ENCODE peak calls at places on chromosome 19, in four cellular contexts. A, C, N and B are unnamed samples.

GRCh38 chr19:13834308-13834790 is 39.1 kb downstream of the ZSWIM4 start:
- DNase-seq in A (no peak), C (no peak), N (no peak), B (no peak)

GRCh38 chr19:33250500-33250899 is 24.9 kb upstream of the SLC7A10 start:
- DNase-seq in A (no peak), C (no peak), N (no peak), B (peak; percentile 7)

GRCh38 chr19:37725181-37725580 is 5.6 kb upstream of the ZNF607 start:
- DNase-seq in A (no peak), C (no peak), N (no peak), B (no peak)

GRCh38 chr19:51422053-51422448 is 4.6 kb upstream of the SIGLEC10 start:
- DNase-seq in A (peak; percentile 75), C (peak; percentile 53), N (peak; percentile 90), B (peak; percentile 84)

GRCh38 chr19:8631425-8631819 is 989 bp downstream of the NFILZ start:
- DNase-seq in A (no peak), C (no peak), N (no peak), B (no peak)

GRCh38 chr19:2049741-2050348 is 1.2 kb downstream of the MKNK2 start:
- DNase-seq in A (peak; percentile 54), C (peak; percentile 71), N (peak; percentile 82), B (peak; percentile 92)

GRCh38 chr19:464146-464545 is 3.3 kb upstream of the SHC2 start:
- DNase-seq in A (no peak), C (no peak), N (no peak), B (no peak)

GRCh38 chr19:18281082-18282020 is at the start of gene JUND:
- DNase-seq in A (peak; percentile 98), C (peak; percentile 97), N (peak; percentile 99), B (peak; percentile 99)

GRCh38 chr19:781800-782194 is 15.5 kb upstream of the PTBP1 start:
- DNase-seq in A (no peak), C (no peak), N (no peak), B (no peak)

GRCh38 chr19:40743926-40744325 is 6.4 kb downstream of the ACTMAP start:
- DNase-seq in A (no peak), C (no peak), N (no peak), B (no peak)

GRCh38 chr19:4831351-4832340 is at the start of gene TICAM1:
- DNase-seq in A (peak; percentile 56), C (peak; percentile 82), N (peak; percentile 78), B (peak; percentile 90)

GRCh38 chr19:50266896-50267295 is 62.3 kb downstream of the KCNC3 start:
- DNase-seq in A (no peak), C (peak; percentile 8), N (no peak), B (no peak)

GRCh38 chr19:1206733-1207301 is 1.2 kb downstream of the STK11 start:
- DNase-seq in A (no peak), C (peak; percentile 43), N (peak; percentile 42), B (peak; percentile 74)

GRCh38 chr19:7670790-7671189 is 1.9 kb downstream of the RETN start:
- DNase-seq in A (no peak), C (no peak), N (no peak), B (no peak)

GRCh38 chr19:46844067-46844489 is 6.6 kb downstream of the AP2S1 start:
- DNase-seq in A (no peak), C (no peak), N (no peak), B (no peak)

GRCh38 chr19:55703790-55704215 is 28.8 kb downstream of the EPN1 start:
- DNase-seq in A (no peak), C (no peak), N (no peak), B (peak; percentile 42)

GRCh38 chr19:45865269-45865948 is 1.3 kb downstream of the FOXA3 start:
- DNase-seq in A (no peak), C (no peak), N (no peak), B (no peak)

GRCh38 chr19:6239401-6239844 is 40.4 kb downstream of the MLLT1 start:
- DNase-seq in A (no peak), C (no peak), N (no peak), B (no peak)

GRCh38 chr19:40610396-40611064 is 9.4 kb downstream of the LTBP4 start:
- DNase-seq in A (peak; percentile 57), C (peak; percentile 35), N (no peak), B (no peak)

GRCh38 chr19:45473366-45474190 is 5.8 kb downstream of the FOSB start:
- DNase-seq in A (no peak), C (no peak), N (no peak), B (no peak)

GRCh38 chr19:461664-462551 is 1.1 kb upstream of the SHC2 start:
- DNase-seq in A (no peak), C (no peak), N (no peak), B (no peak)

GRCh38 chr19:29507081-29507860 is 18.5 kb upstream of the VSTM2B start:
- DNase-seq in A (no peak), C (no peak), N (no peak), B (no peak)
- TF ChIP-seq CTCF in A (no peak), C (no peak), N (no peak), B (no peak)

GRCh38 chr19:24159707-24160106 is 72.7 kb downstream of the ZNF254 start:
- DNase-seq in A (no peak), C (no peak), N (no peak), B (no peak)
- TF ChIP-seq CTCF in A (no peak), C (no peak), N (no peak), B (no peak)

GRCh38 chr19:36331353-36332228 is 47.4 kb downstream of the ZFP14 start:
- DNase-seq in A (peak; percentile 43), C (peak; percentile 70), N (peak; percentile 78), B (peak; percentile 69)
- TF ChIP-seq CTCF in A (no peak), C (no peak), N (no peak), B (no peak)

DNA sequence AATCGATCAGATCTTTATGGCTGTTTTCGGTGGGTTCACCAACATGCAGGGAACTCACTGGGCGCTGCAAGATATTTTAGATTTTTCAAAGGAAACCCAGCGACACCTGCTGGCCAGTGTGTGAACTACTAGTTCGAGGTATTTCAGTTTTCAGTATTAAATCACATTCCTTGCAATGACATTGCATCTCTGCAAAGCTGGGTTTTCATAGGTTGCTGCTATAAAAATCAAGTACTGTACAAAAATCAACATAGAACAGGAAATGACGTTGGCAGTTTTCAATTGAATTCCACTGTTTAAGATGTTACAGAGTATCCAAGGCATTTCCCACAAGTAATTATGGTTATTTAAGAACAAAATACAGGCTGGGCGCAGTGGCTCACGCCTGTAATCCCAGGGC is 17.6 kb downstream of the LIG1 start:
- DNase-seq in A (peak; percentile 51), C (peak; percentile 64), N (peak; percentile 52), B (no peak)
- TF ChIP-seq CTCF in A (peak; percentile 95), C (peak; percentile 78), N (peak; percentile 44), B (peak; percentile 79)

DNA sequence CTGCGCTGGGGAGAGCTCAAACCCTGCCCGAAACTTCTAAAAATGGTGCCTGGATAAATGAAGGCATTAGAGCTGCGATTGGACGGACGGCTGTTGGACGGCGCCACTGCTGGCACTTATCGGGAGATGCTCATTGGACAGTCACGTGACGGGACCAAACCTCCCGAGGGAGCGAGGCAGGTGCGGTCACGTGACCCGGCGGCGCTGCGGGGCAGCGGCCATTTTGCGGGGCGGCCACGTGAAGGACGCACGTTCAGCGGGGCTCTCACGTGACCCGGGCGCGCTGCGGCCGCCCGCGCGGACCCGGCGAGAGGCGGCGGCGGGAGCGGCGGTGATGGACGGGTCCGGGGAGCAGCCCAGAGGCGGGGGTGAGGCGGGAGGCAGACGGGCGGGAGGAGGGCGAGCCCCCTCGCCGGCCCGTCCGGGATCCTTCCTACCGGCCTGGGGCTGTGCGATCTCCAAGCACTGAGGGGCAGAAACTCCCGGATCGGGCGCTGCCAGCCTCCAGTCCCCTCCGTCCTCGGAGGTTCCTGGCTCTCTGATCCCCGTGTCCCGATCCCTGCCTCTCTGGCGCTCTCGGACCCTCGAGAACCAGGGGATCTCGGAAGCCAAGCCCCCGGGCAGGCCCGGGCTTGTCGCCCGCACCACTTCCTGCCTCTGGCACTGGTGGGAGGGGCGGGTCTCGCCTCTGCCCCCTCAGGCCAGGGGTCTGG is at the start of gene BAX:
- DNase-seq in A (peak; percentile 79), C (peak; percentile 98), N (peak; percentile 93), B (peak; percentile 79)
- TF ChIP-seq CTCF in A (no peak), C (peak; percentile 28), N (no peak), B (no peak)

GRCh38 chr19:29590278-29590677 is 15.8 kb upstream of the POP4 start:
- DNase-seq in A (no peak), C (no peak), N (no peak), B (no peak)
- TF ChIP-seq CTCF in A (no peak), C (no peak), N (no peak), B (no peak)

DNA sequence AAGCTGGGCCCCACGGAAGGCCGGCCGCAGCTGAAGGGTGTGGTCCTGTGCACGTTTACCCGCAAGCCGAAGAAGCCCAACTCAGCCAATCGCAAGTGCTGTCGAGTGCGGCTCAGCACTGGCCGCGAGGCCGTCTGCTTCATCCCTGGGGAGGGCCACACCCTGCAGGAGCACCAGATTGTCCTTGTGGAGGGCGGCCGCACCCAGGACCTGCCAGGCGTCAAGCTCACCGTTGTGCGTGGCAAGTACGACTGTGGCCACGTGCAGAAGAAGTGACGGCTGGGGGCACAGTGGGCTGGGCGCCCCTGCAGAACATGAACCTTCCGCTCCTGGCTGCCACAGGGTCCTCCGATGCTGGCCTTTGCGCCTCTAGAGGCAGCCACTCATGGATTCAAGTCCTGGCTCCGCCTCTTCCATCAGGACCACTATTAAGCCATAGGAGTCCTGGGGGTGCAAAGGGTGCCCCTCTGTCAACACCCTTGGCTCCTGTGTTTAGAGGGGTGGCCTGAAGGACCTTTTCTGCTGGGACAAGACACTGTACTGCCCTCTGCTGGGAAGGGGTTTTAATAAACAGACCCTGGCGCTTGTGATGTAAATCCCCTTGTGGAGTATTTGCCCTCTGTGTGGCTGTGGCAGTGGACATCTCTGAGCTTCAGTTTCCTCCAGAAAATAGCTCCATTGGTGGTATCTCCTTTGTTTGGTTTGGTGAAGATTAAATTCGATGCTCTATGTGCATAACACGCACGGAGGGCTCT is 1.9 kb downstream of the MRPS12 start:
- DNase-seq in A (no peak), C (peak; percentile 42), N (no peak), B (no peak)
- TF ChIP-seq CTCF in A (peak; percentile 41), C (peak; percentile 37), N (no peak), B (peak; percentile 30)